ENCODE peak calls at places on chromosomes 3 and 15, in nine cellular contexts. B is stimulated activated CD8-positive, alpha-beta memory T cell treated with anti-CD3 and anti-CD28 coated beads, Interleukin-2, amount 100 ng/mL, for 1 hour; D is thoracic aorta; I is activated T-cell treated with anti-CD3 and anti-CD28 coated beads, Interleukin-2, amount 50 U/mL, for 72 hours; M is T follicular helper cell; S is T-helper 9 cell; F is HepG2; P is T-helper 2 cell; O is H9. L is an unnamed sample.

GRCh38 chr3:107982165-107982564 is 108.7 kb downstream of the CD47 start:
- DNase-seq in P (no peak), I (no peak), O (no peak), B (no peak), S (no peak), F (no peak), M (no peak), D (no peak), L (no peak)

GRCh38 chr3:4401441-4401840 is 65.6 kb downstream of the SUMF1 start:
- DNase-seq in I (peak), M (no peak), S (no peak), F (no peak), D (no peak), B (no peak), P (no peak), O (no peak), L (no peak)

GRCh38 chr3:143895805-143896204 is 47.5 kb upstream of the SLC9A9 start:
- DNase-seq in D (no peak), B (no peak), F (no peak), O (no peak), I (no peak), P (no peak), S (no peak), M (no peak), L (peak)

GRCh38 chr3:21562225-21562624 is 188.8 kb downstream of the ZNF385D start:
- DNase-seq in S (no peak), O (no peak), M (no peak), B (no peak), D (no peak), I (no peak), P (no peak), F (no peak), L (no peak)

GRCh38 chr15:69490356-69491050 is 37.9 kb downstream of the RPLP1 start:
- DNase-seq in B (no peak), D (no peak), S (no peak), M (no peak), P (no peak), F (no peak), I (no peak), O (no peak), L (no peak)

GRCh38 chr15:63595066-63595465 is 2.1 kb upstream of the FBXL22 start:
- DNase-seq in F (no peak), M (no peak), O (no peak), D (no peak), I (no peak), S (no peak), P (no peak), B (no peak), L (no peak)

GRCh38 chr3:133783762-133784161 is 21.9 kb upstream of the SRPRB start:
- DNase-seq in D (no peak), F (no peak), M (no peak), O (peak), P (no peak), S (no peak), I (no peak), B (no peak), L (no peak)

GRCh38 chr3:127630811-127631714 is 2.1 kb downstream of the PODXL2 start:
- DNase-seq in M (no peak), S (no peak), D (no peak), O (no peak), I (no peak), B (no peak), P (no peak), F (no peak), L (no peak)

GRCh38 chr3:45940004-45940780 is 3.1 kb upstream of the CXCR6 start:
- DNase-seq in S (no peak), O (no peak), B (no peak), I (no peak), P (no peak), M (no peak), F (no peak), D (no peak), L (no peak)

GRCh38 chr3:50610181-50610971 is 1.2 kb downstream of the CISH start:
- DNase-seq in O (no peak), S (no peak), P (no peak), F (no peak), I (no peak), D (no peak), M (no peak), B (no peak), L (no peak)

GRCh38 chr15:27530994-27531393 is 560.0 kb downstream of the GABRG3 start:
- DNase-seq in S (no peak), O (no peak), M (no peak), B (no peak), P (no peak), D (no peak), I (no peak), F (no peak), L (no peak)

GRCh38 chr3:25849641-25850040 is 59.8 kb downstream of the OXSM start:
- DNase-seq in O (no peak), P (no peak), D (no peak), I (no peak), F (no peak), B (no peak), M (no peak), S (no peak), L (no peak)

GRCh38 chr3:170372190-170372879 is 14.8 kb downstream of the SKIL start:
- DNase-seq in O (no peak), P (no peak), M (no peak), D (no peak), F (no peak), I (no peak), S (no peak), B (no peak), L (no peak)

GRCh38 chr3:123342631-123343080 is 106.2 kb downstream of the ADCY5 start:
- DNase-seq in I (no peak), B (no peak), P (no peak), M (no peak), F (no peak), O (no peak), D (no peak), S (no peak), L (no peak)

GRCh38 chr3:194577985-194578905 is 55.0 kb downstream of the TMEM44 start:
- DNase-seq in I (peak), B (no peak), M (no peak), D (peak), F (peak), P (no peak), O (no peak), S (no peak), L (peak)

GRCh38 chr15:52699457-52699856 is 20.3 kb upstream of the ATOSA start:
- DNase-seq in S (no peak), O (no peak), I (no peak), F (no peak), D (no peak), P (no peak), B (no peak), M (no peak), L (no peak)

GRCh38 chr3:45778761-45779201 is 17.6 kb downstream of the SLC6A20 start:
- DNase-seq in B (no peak), I (no peak), P (no peak), O (peak), F (no peak), D (no peak), S (no peak), M (no peak), L (no peak)

GRCh38 chr3:128859573-128860154 is 19.8 kb upstream of the ACAD9 start:
- DNase-seq in O (no peak), I (no peak), M (no peak), F (no peak), P (no peak), B (no peak), D (no peak), S (no peak), L (no peak)

GRCh38 chr15:99518191-99518590 is 47.6 kb upstream of the MEF2A start:
- DNase-seq in S (no peak), B (no peak), F (no peak), D (no peak), O (no peak), I (no peak), P (no peak), M (no peak), L (no peak)

GRCh38 chr3:122533931-122534334 is 19.2 kb upstream of the KPNA1 start:
- DNase-seq in F (no peak), S (no peak), P (no peak), D (no peak), I (peak), B (no peak), O (no peak), M (no peak), L (no peak)

GRCh38 chr3:136186330-136186729 is 9.8 kb downstream of the MSL2 start:
- DNase-seq in D (no peak), S (no peak), M (no peak), F (peak), P (no peak), B (no peak), O (no peak), I (no peak), L (no peak)

GRCh38 chr15:31467361-31467760 is 140.7 kb downstream of the KLF13 start:
- DNase-seq in O (peak), I (no peak), F (no peak), S (no peak), B (no peak), D (no peak), M (no peak), P (no peak), L (no peak)